ENCODE peak calls at places on chromosomes 7 and 10, in six cellular contexts. One of them, this sample, is unnamed.

GRCh38 chr7:85160223-85160622 is 26.6 kb downstream of the SEMA3D start:
- DNase-seq in breast epithelium: no peak
- DNase-seq in fibroblast of lung: peak; percentile 63
- DNase-seq in H9: no peak
- DNase-seq in lung: no peak
- DNase-seq in heart left ventricle: no peak
- DNase-seq in this sample: no peak

GRCh38 chr7:32194537-32194936 is 124.3 kb upstream of the PDE1C start:
- DNase-seq in breast epithelium: no peak
- DNase-seq in fibroblast of lung: no peak
- DNase-seq in lung: no peak
- DNase-seq in heart left ventricle: no peak
- DNase-seq in H9: no peak
- DNase-seq in this sample: no peak

GRCh38 chr10:124671486-124672075 is 72.6 kb downstream of the FAM53B start:
- DNase-seq in lung: no peak
- DNase-seq in H9: no peak
- DNase-seq in fibroblast of lung: peak; percentile 27
- DNase-seq in breast epithelium: no peak
- DNase-seq in heart left ventricle: peak; percentile 53
- DNase-seq in this sample: no peak

GRCh38 chr10:3000063-3000462 is 67.3 kb upstream of the PFKP start:
- DNase-seq in H9: no peak
- DNase-seq in heart left ventricle: no peak
- DNase-seq in fibroblast of lung: no peak
- DNase-seq in lung: no peak
- DNase-seq in breast epithelium: no peak
- DNase-seq in this sample: no peak

GRCh38 chr7:91046322-91047088 is 217.7 kb upstream of the FZD1 start:
- DNase-seq in H9: no peak
- DNase-seq in fibroblast of lung: peak; percentile 19
- DNase-seq in heart left ventricle: no peak
- DNase-seq in lung: no peak
- DNase-seq in breast epithelium: no peak
- DNase-seq in this sample: no peak

GRCh38 chr7:106618480-106618879 is 42.5 kb downstream of the CCDC71L start:
- DNase-seq in H9: no peak
- DNase-seq in heart left ventricle: no peak
- DNase-seq in lung: no peak
- DNase-seq in fibroblast of lung: peak; percentile 75
- DNase-seq in breast epithelium: no peak
- DNase-seq in this sample: peak; percentile 40

GRCh38 chr7:135334830-135335543 is 101.3 kb downstream of the STRA8 start:
- DNase-seq in fibroblast of lung: no peak
- DNase-seq in lung: no peak
- DNase-seq in heart left ventricle: no peak
- DNase-seq in breast epithelium: no peak
- DNase-seq in H9: no peak
- DNase-seq in this sample: peak; percentile 52

GRCh38 chr7:117202511-117202910 is 120.3 kb downstream of the WNT2 start:
- DNase-seq in breast epithelium: no peak
- DNase-seq in heart left ventricle: no peak
- DNase-seq in fibroblast of lung: no peak
- DNase-seq in lung: no peak
- DNase-seq in H9: no peak
- DNase-seq in this sample: no peak

GRCh38 chr10:13956826-13957225 is 370.1 kb downstream of the PRPF18 start:
- DNase-seq in heart left ventricle: peak; percentile 62
- DNase-seq in H9: no peak
- DNase-seq in breast epithelium: no peak
- DNase-seq in fibroblast of lung: no peak
- DNase-seq in lung: peak; percentile 61
- DNase-seq in this sample: peak; percentile 79

GRCh38 chr10:104117839-104118323 is 4.1 kb upstream of the SFR1 start:
- DNase-seq in heart left ventricle: no peak
- DNase-seq in fibroblast of lung: peak; percentile 81
- DNase-seq in H9: no peak
- DNase-seq in breast epithelium: no peak
- DNase-seq in lung: peak; percentile 50
- DNase-seq in this sample: no peak

GRCh38 chr7:91892821-91893340 is 12.4 kb upstream of the MTERF1 start:
- DNase-seq in H9: no peak
- DNase-seq in lung: no peak
- DNase-seq in heart left ventricle: no peak
- DNase-seq in fibroblast of lung: peak; percentile 80
- DNase-seq in breast epithelium: no peak
- DNase-seq in this sample: no peak

GRCh38 chr7:127390817-127391590 is 1.5 kb downstream of the ZNF800 start:
- DNase-seq in breast epithelium: no peak
- DNase-seq in fibroblast of lung: no peak
- DNase-seq in H9: no peak
- DNase-seq in lung: no peak
- DNase-seq in heart left ventricle: no peak
- DNase-seq in this sample: no peak

GRCh38 chr7:157644946-157645345 is 308.1 kb downstream of the DNAJB6 start:
- DNase-seq in fibroblast of lung: no peak
- DNase-seq in breast epithelium: no peak
- DNase-seq in H9: no peak
- DNase-seq in lung: no peak
- DNase-seq in heart left ventricle: no peak
- DNase-seq in this sample: no peak

GRCh38 chr10:78331391-78331922 is 297.8 kb downstream of the RPS24 start:
- DNase-seq in heart left ventricle: no peak
- DNase-seq in fibroblast of lung: peak; percentile 80
- DNase-seq in lung: no peak
- DNase-seq in H9: peak; percentile 20
- DNase-seq in breast epithelium: no peak
- DNase-seq in this sample: peak; percentile 13

GRCh38 chr10:102016416-102016815 is 39.6 kb downstream of the ARMH3 start:
- DNase-seq in H9: no peak
- DNase-seq in heart left ventricle: no peak
- DNase-seq in lung: no peak
- DNase-seq in breast epithelium: no peak
- DNase-seq in fibroblast of lung: no peak
- DNase-seq in this sample: no peak

GRCh38 chr10:25390733-25391132 is 215.9 kb downstream of the GPR158 start:
- DNase-seq in H9: no peak
- DNase-seq in heart left ventricle: no peak
- DNase-seq in fibroblast of lung: no peak
- DNase-seq in lung: no peak
- DNase-seq in breast epithelium: no peak
- DNase-seq in this sample: no peak

GRCh38 chr7:89053130-89053529 is 257.6 kb upstream of the TEX47 start:
- DNase-seq in heart left ventricle: no peak
- DNase-seq in H9: no peak
- DNase-seq in fibroblast of lung: no peak
- DNase-seq in breast epithelium: no peak
- DNase-seq in lung: no peak
- DNase-seq in this sample: no peak

GRCh38 chr10:89810908-89811515 is 109.6 kb downstream of the KIF20B start:
- DNase-seq in H9: no peak
- DNase-seq in breast epithelium: no peak
- DNase-seq in heart left ventricle: no peak
- DNase-seq in lung: no peak
- DNase-seq in fibroblast of lung: no peak
- DNase-seq in this sample: no peak

GRCh38 chr10:19702215-19702614 is 114.0 kb upstream of the PLXDC2 start:
- DNase-seq in breast epithelium: no peak
- DNase-seq in heart left ventricle: no peak
- DNase-seq in fibroblast of lung: peak; percentile 72
- DNase-seq in H9: no peak
- DNase-seq in lung: no peak
- DNase-seq in this sample: no peak

GRCh38 chr10:70775679-70776454 is 9.3 kb downstream of the TBATA start:
- DNase-seq in lung: no peak
- DNase-seq in H9: peak; percentile 24
- DNase-seq in breast epithelium: peak; percentile 51
- DNase-seq in fibroblast of lung: no peak
- DNase-seq in heart left ventricle: peak; percentile 9
- DNase-seq in this sample: no peak

GRCh38 chr7:54968018-54968417 is 50.8 kb upstream of the EGFR start:
- DNase-seq in fibroblast of lung: no peak
- DNase-seq in lung: no peak
- DNase-seq in breast epithelium: no peak
- DNase-seq in heart left ventricle: no peak
- DNase-seq in H9: no peak
- DNase-seq in this sample: no peak

GRCh38 chr7:27198871-27199801 is 755 bp downstream of the HOXA13 start:
- DNase-seq in breast epithelium: no peak
- DNase-seq in H9: peak; percentile 55
- DNase-seq in heart left ventricle: no peak
- DNase-seq in lung: no peak
- DNase-seq in fibroblast of lung: no peak
- DNase-seq in this sample: peak; percentile 50

GRCh38 chr10:24408365-24408764 is 199.4 kb downstream of the KIAA1217 start:
- DNase-seq in heart left ventricle: no peak
- DNase-seq in fibroblast of lung: no peak
- DNase-seq in H9: no peak
- DNase-seq in breast epithelium: no peak
- DNase-seq in lung: no peak
- DNase-seq in this sample: no peak

GRCh38 chr7:38686888-38687287 is 55.7 kb upstream of the AMPH start:
- DNase-seq in breast epithelium: no peak
- DNase-seq in fibroblast of lung: no peak
- DNase-seq in lung: no peak
- DNase-seq in H9: no peak
- DNase-seq in heart left ventricle: no peak
- DNase-seq in this sample: no peak

GRCh38 chr10:35705671-35706070 is 63.6 kb upstream of the FZD8 start:
- DNase-seq in breast epithelium: no peak
- DNase-seq in heart left ventricle: no peak
- DNase-seq in lung: no peak
- DNase-seq in H9: no peak
- DNase-seq in fibroblast of lung: no peak
- DNase-seq in this sample: no peak

GRCh38 chr10:32950457-32951109 is 7.4 kb downstream of the ITGB1 start:
- DNase-seq in fibroblast of lung: no peak
- DNase-seq in H9: no peak
- DNase-seq in lung: no peak
- DNase-seq in heart left ventricle: no peak
- DNase-seq in breast epithelium: no peak
- DNase-seq in this sample: no peak
- TF ChIP-seq CTCF in fibroblast of lung: no peak
- TF ChIP-seq CTCF in H9: no peak
- TF ChIP-seq CTCF in lung: no peak
- TF ChIP-seq CTCF in heart left ventricle: no peak
- TF ChIP-seq CTCF in breast epithelium: no peak
- TF ChIP-seq CTCF in this sample: no peak

GRCh38 chr7:123715198-123715597 is 33.6 kb downstream of the WASL start:
- DNase-seq in H9: no peak
- DNase-seq in heart left ventricle: no peak
- DNase-seq in lung: no peak
- DNase-seq in breast epithelium: no peak
- DNase-seq in fibroblast of lung: peak; percentile 33
- DNase-seq in this sample: no peak

GRCh38 chr7:123715793-123716192 is 33.0 kb downstream of the WASL start:
- DNase-seq in heart left ventricle: no peak
- DNase-seq in H9: no peak
- DNase-seq in lung: no peak
- DNase-seq in fibroblast of lung: no peak
- DNase-seq in breast epithelium: no peak
- DNase-seq in this sample: no peak

GRCh38 chr7:123717689-123718088 is 31.1 kb downstream of the WASL start:
- DNase-seq in lung: no peak
- DNase-seq in heart left ventricle: no peak
- DNase-seq in H9: no peak
- DNase-seq in breast epithelium: no peak
- DNase-seq in fibroblast of lung: no peak
- DNase-seq in this sample: no peak

GRCh38 chr7:123718773-123719480 is 29.9 kb downstream of the WASL start:
- DNase-seq in breast epithelium: no peak
- DNase-seq in fibroblast of lung: no peak
- DNase-seq in heart left ventricle: no peak
- DNase-seq in lung: no peak
- DNase-seq in H9: no peak
- DNase-seq in this sample: no peak

DNA sequence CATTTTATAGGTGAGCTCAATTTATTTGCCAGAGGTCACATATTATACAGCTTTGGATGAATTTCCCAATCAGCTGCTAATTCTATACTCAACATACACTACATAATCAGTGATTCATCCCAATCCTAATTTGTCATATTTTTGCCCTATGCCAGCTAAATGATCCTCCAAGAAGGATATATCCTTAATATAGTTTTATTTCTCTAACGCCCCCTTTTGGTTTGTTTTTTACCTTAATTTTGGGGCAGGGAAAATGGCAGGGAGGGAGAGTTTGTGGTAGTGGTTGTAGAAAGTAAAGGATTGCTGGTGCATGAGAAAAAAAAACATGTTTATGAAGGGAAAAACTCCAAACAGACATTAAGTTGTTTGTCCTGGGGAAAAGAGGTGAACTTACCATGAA is 31.9 kb downstream of the WASL start:
- DNase-seq in lung: no peak
- DNase-seq in H9: no peak
- DNase-seq in heart left ventricle: no peak
- DNase-seq in breast epithelium: no peak
- DNase-seq in fibroblast of lung: no peak
- DNase-seq in this sample: no peak
- H3K27ac ChIP-seq in lung: no peak overlapping the region
- H3K27ac ChIP-seq in H9: no peak overlapping the region
- H3K27ac ChIP-seq in heart left ventricle: no peak overlapping the region
- H3K27ac ChIP-seq in breast epithelium: no peak overlapping the region
- H3K27ac ChIP-seq in fibroblast of lung: no peak overlapping the region
- H3K27ac ChIP-seq in this sample: no peak overlapping the region

GRCh38 chr10:120477723-120478270 is 20.8 kb downstream of the PLPP4 start:
- DNase-seq in breast epithelium: no peak
- DNase-seq in fibroblast of lung: peak; percentile 72
- DNase-seq in lung: no peak
- DNase-seq in H9: peak; percentile 12
- DNase-seq in heart left ventricle: no peak
- DNase-seq in this sample: no peak

GRCh38 chr10:120478401-120478800 is 21.4 kb downstream of the PLPP4 start:
- DNase-seq in H9: no peak
- DNase-seq in heart left ventricle: no peak
- DNase-seq in breast epithelium: no peak
- DNase-seq in lung: no peak
- DNase-seq in fibroblast of lung: peak; percentile 76
- DNase-seq in this sample: no peak

GRCh38 chr10:120479506-120479905 is 22.5 kb downstream of the PLPP4 start:
- DNase-seq in fibroblast of lung: no peak
- DNase-seq in H9: no peak
- DNase-seq in heart left ventricle: no peak
- DNase-seq in lung: no peak
- DNase-seq in breast epithelium: no peak
- DNase-seq in this sample: no peak

GRCh38 chr10:120480848-120481247 is 23.8 kb downstream of the PLPP4 start:
- DNase-seq in fibroblast of lung: no peak
- DNase-seq in breast epithelium: no peak
- DNase-seq in lung: no peak
- DNase-seq in H9: peak; percentile 10
- DNase-seq in heart left ventricle: no peak
- DNase-seq in this sample: no peak

GRCh38 chr10:120480065-120480600 is 23.1 kb downstream of the PLPP4 start:
- DNase-seq in H9: peak; percentile 14
- DNase-seq in heart left ventricle: no peak
- DNase-seq in lung: no peak
- DNase-seq in fibroblast of lung: peak; percentile 29
- DNase-seq in breast epithelium: no peak
- DNase-seq in this sample: no peak
- TF ChIP-seq CTCF in H9: peak; percentile 54
- TF ChIP-seq CTCF in heart left ventricle: no peak
- TF ChIP-seq CTCF in lung: no peak
- TF ChIP-seq CTCF in fibroblast of lung: no peak
- TF ChIP-seq CTCF in breast epithelium: no peak
- TF ChIP-seq CTCF in this sample: no peak

GRCh38 chr7:50309130-50309478 is 4.6 kb downstream of the IKZF1 start:
- DNase-seq in lung: no peak
- DNase-seq in heart left ventricle: no peak
- DNase-seq in breast epithelium: no peak
- DNase-seq in H9: no peak
- DNase-seq in fibroblast of lung: no peak
- DNase-seq in this sample: no peak
- H3K27ac ChIP-seq in lung: no peak overlapping the region
- H3K27ac ChIP-seq in heart left ventricle: no peak overlapping the region
- H3K27ac ChIP-seq in breast epithelium: peak overlapping the region; percentile 44
- H3K27ac ChIP-seq in H9: no peak overlapping the region
- H3K27ac ChIP-seq in fibroblast of lung: no peak overlapping the region
- H3K27ac ChIP-seq in this sample: no peak overlapping the region